ENCODE peak calls at places on chromosomes 1 and 21, in ten cellular contexts. N is aorta, B is RWPE1, L is A549, Q is PC-3, X is GM23338, C is coronary artery, E is pancreas, K is ascending aorta, Z is A673. T is an unnamed sample.

GRCh38 chr21:39676054-39676771 is 63.5 kb downstream of the B3GALT5 start:
- DNase-seq in N (no peak), B (peak), L (peak), Q (peak), X (no peak), C (no peak), E (no peak), K (no peak), Z (no peak), T (peak)

GRCh38 chr1:167501513-167502191 is 16.7 kb downstream of the CD247 start:
- DNase-seq in N (no peak), B (no peak), L (no peak), Q (no peak), X (no peak), C (no peak), E (peak), K (no peak), Z (no peak), T (no peak)

GRCh38 chr1:214563881-214564280 is 12.5 kb upstream of the PTPN14 start:
- DNase-seq in N (no peak), B (no peak), L (no peak), Q (no peak), X (no peak), C (no peak), E (no peak), K (no peak), Z (no peak), T (no peak)

GRCh38 chr1:156865865-156866678 is 5.4 kb downstream of the NTRK1 start:
- DNase-seq in N (no peak), B (no peak), L (no peak), Q (no peak), X (no peak), C (no peak), E (no peak), K (no peak), Z (no peak), T (no peak)

GRCh38 chr1:36846366-36846765 is 187.9 kb downstream of the GRIK3 start:
- DNase-seq in N (no peak), B (no peak), L (no peak), Q (no peak), X (peak), C (no peak), E (no peak), K (no peak), Z (no peak), T (no peak)

GRCh38 chr1:114355240-114355639 is 155.8 kb downstream of the TRIM33 start:
- DNase-seq in N (no peak), B (no peak), L (no peak), Q (no peak), X (no peak), C (no peak), E (no peak), K (no peak), Z (no peak), T (no peak)

GRCh38 chr21:17387030-17387617 is 125.7 kb upstream of the CXADR start:
- DNase-seq in N (no peak), B (peak), L (peak), Q (peak), X (peak), C (no peak), E (peak), K (no peak), Z (peak), T (peak)

GRCh38 chr1:200907611-200908097 is 13.0 kb downstream of the INAVA start:
- DNase-seq in N (no peak), B (no peak), L (peak), Q (peak), X (no peak), C (no peak), E (no peak), K (no peak), Z (no peak), T (peak)

GRCh38 chr1:155424091-155424490 is 103.4 kb downstream of the RUSC1 start:
- DNase-seq in N (no peak), B (no peak), L (no peak), Q (no peak), X (no peak), C (no peak), E (no peak), K (no peak), Z (no peak), T (no peak)

GRCh38 chr1:168803696-168804510 is 74.9 kb upstream of the DPT start:
- DNase-seq in N (no peak), B (no peak), L (no peak), Q (no peak), X (peak), C (no peak), E (peak), K (no peak), Z (no peak), T (no peak)

GRCh38 chr1:3422638-3423037 is 31.8 kb upstream of the ARHGEF16 start:
- DNase-seq in N (no peak), B (no peak), L (no peak), Q (no peak), X (no peak), C (no peak), E (no peak), K (no peak), Z (no peak), T (no peak)

GRCh38 chr1:51898090-51898734 is 19.7 kb upstream of the NRDC start:
- DNase-seq in N (no peak), B (peak), L (peak), Q (peak), X (no peak), C (no peak), E (no peak), K (no peak), Z (peak), T (no peak)

GRCh38 chr1:151326619-151327222 is 495 bp downstream of the PI4KB start:
- DNase-seq in N (peak), B (peak), L (peak), Q (peak), X (peak), C (peak), E (peak), K (no peak), Z (peak), T (no peak)

GRCh38 chr1:22317231-22317919 is 134.3 kb upstream of the ZBTB40 start:
- DNase-seq in N (no peak), B (peak), L (peak), Q (peak), X (peak), C (no peak), E (no peak), K (no peak), Z (peak), T (no peak)

GRCh38 chr1:36351222-36351977 is 28.0 kb upstream of the EVA1B start:
- DNase-seq in N (peak), B (peak), L (peak), Q (peak), X (no peak), C (no peak), E (no peak), K (no peak), Z (peak), T (no peak)

GRCh38 chr1:32933742-32934322 is 30.8 kb downstream of the RNF19B start:
- DNase-seq in N (no peak), B (peak), L (peak), Q (peak), X (peak), C (no peak), E (peak), K (no peak), Z (peak), T (no peak)

GRCh38 chr1:58950897-58951296 is 167.1 kb upstream of the JUN start:
- DNase-seq in N (no peak), B (no peak), L (no peak), Q (no peak), X (peak), C (no peak), E (no peak), K (no peak), Z (no peak), T (no peak)

GRCh38 chr1:167723707-167724323 is 2.0 kb downstream of the MPZL1 start:
- DNase-seq in N (no peak), B (no peak), L (no peak), Q (no peak), X (no peak), C (no peak), E (no peak), K (no peak), Z (no peak), T (no peak)

GRCh38 chr1:172429324-172430127 is 9.0 kb downstream of the C1orf105 start:
- DNase-seq in N (no peak), B (peak), L (peak), Q (peak), X (peak), C (no peak), E (no peak), K (no peak), Z (peak), T (peak)

GRCh38 chr1:208081972-208082371 is 162.2 kb downstream of the PLXNA2 start:
- DNase-seq in N (no peak), B (no peak), L (no peak), Q (no peak), X (peak), C (no peak), E (no peak), K (no peak), Z (no peak), T (no peak)

GRCh38 chr1:202154766-202155477 is 5.5 kb downstream of the PTPN7 start:
- DNase-seq in N (no peak), B (no peak), L (peak), Q (peak), X (peak), C (no peak), E (peak), K (no peak), Z (peak), T (no peak)

GRCh38 chr1:167631987-167632680 is 2.1 kb downstream of the RCSD1 start:
- DNase-seq in N (no peak), B (no peak), L (no peak), Q (no peak), X (no peak), C (no peak), E (no peak), K (no peak), Z (no peak), T (no peak)

GRCh38 chr1:180953791-180954721 is 41.4 kb downstream of the KIAA1614 start:
- DNase-seq in N (peak), B (peak), L (peak), Q (peak), X (peak), C (peak), E (peak), K (no peak), Z (peak), T (peak)
- H3K27ac ChIP-seq in N (no peak), B (peak), L (peak), Q (peak), X (no peak), C (peak), E (peak), K (peak), Z (peak), T (peak)

GRCh38 chr1:16207318-16208269 is 4.9 kb downstream of the ARHGEF19 start:
- DNase-seq in N (no peak), B (no peak), L (no peak), Q (no peak), X (peak), C (no peak), E (no peak), K (no peak), Z (no peak), T (no peak)
- H3K27ac ChIP-seq in N (no peak), B (peak), L (peak), Q (peak), X (peak), C (peak), E (peak), K (peak), Z (peak), T (no peak)

DNA sequence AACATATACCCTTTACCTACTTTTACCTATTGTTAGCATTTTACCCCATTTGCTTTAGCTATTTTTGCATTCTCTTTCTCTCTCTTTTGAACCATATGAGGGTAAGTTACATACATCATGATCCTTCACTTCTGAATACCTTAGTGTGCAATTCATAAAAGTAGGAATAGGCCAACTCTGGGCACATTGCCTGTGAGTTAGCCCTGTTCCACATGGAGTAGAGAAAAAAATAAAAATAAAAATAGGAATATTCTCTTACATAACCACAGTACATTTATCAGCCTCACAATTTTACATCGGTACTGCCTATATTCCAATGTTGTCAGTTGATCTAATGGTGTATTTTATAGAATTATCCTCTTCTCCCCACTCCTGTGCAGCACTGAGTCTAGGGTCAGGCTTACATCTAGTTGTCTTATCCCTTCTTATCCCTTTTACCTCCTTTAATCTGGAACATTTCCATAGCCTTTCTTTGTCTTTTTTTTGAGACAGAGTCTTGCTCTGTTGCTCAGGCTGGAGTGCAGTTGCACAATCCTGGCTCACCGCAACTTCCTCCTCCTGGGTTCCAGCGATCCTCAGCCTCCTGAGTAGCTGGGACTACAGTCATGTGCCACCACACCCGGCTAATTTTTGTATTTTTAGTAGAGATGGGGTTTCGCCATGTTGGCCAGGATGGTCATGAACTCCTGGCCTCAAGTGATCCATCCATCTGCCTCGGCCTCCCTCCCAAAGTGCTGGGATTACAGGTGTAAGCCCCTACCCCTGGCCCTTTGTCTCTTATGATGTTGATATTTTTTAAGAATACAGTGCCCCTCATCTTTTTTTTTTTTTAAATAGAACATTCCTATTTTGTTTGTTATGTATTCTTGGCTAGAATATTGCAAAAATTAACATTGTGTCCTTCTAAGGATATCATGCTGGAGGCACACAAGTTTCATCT is 11.1 kb upstream of the SLC30A1 start:
- DNase-seq in N (peak), B (no peak), L (no peak), Q (no peak), X (no peak), C (no peak), E (no peak), K (peak), Z (no peak), T (no peak)
- H3K27ac ChIP-seq in N (no peak), B (no peak), L (no peak), Q (no peak), X (no peak), C (peak), E (no peak), K (peak), Z (no peak), T (no peak)

GRCh38 chr1:211831558-211832323 is 1.2 kb upstream of the LPGAT1 start:
- DNase-seq in N (no peak), B (no peak), L (no peak), Q (no peak), X (no peak), C (no peak), E (no peak), K (no peak), Z (no peak), T (no peak)

GRCh38 chr1:211830055-211830329 is 571 bp downstream of the LPGAT1 start:
- DNase-seq in N (no peak), B (peak), L (no peak), Q (no peak), X (no peak), C (no peak), E (no peak), K (no peak), Z (peak), T (no peak)

GRCh38 chr1:211829343-211830054 is 1.1 kb downstream of the LPGAT1 start:
- DNase-seq in N (no peak), B (peak), L (peak), Q (no peak), X (peak), C (no peak), E (peak), K (no peak), Z (peak), T (no peak)

GRCh38 chr1:211828584-211829342 is 1.8 kb downstream of the LPGAT1 start:
- DNase-seq in N (no peak), B (no peak), L (no peak), Q (no peak), X (no peak), C (no peak), E (no peak), K (no peak), Z (no peak), T (no peak)

GRCh38 chr1:211830330-211831142 is at the start of gene LPGAT1:
- DNase-seq in N (peak), B (peak), L (peak), Q (peak), X (peak), C (peak), E (peak), K (no peak), Z (peak), T (no peak)
- H3K27ac ChIP-seq in N (peak), B (peak), L (peak), Q (no peak), X (no peak), C (peak), E (peak), K (peak), Z (peak), T (peak)

GRCh38 chr1:55124470-55124869 is 85.1 kb downstream of the PCSK9 start:
- DNase-seq in N (no peak), B (no peak), L (no peak), Q (no peak), X (no peak), C (no peak), E (no peak), K (no peak), Z (no peak), T (no peak)

DNA sequence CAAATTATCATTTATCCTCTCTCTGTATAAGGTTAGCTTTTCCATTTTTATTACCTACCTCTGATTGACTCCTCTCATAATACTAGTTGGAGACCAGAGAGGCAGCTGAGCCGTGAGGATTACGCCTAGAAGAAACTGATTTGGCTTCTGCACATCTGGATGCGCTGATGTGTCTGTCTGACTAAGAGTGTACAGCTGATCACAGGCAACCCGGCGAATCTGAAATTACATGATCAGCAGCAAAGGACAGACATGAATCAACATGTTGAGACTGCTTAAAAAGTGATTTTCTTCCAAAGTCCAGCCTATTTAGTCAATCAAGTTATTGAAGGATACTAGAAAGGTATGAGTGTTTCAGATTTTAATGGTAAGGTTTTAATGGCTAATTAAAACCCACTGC is 81.2 kb downstream of the PCSK9 start:
- DNase-seq in N (no peak), B (peak), L (no peak), Q (no peak), X (no peak), C (no peak), E (no peak), K (no peak), Z (no peak), T (no peak)
- H3K27ac ChIP-seq in N (no peak), B (no peak), L (no peak), Q (no peak), X (no peak), C (no peak), E (no peak), K (no peak), Z (no peak), T (no peak)

T was measured in GM12878.